ENCODE peak calls at places on chromosomes 12 and 14, in nine cellular contexts. C, I, E, L, U, F, G, K and O are unnamed samples.

GRCh38 chr12:109686523-109686922 is 27.1 kb upstream of the FAM222A start:
- DNase-seq in L (no peak), K (no peak), E (no peak), F (no peak), I (no peak), U (no peak), C (no peak), G (no peak), O (no peak)

GRCh38 chr12:27359578-27360340 is 27.1 kb downstream of the BMAL2 start:
- DNase-seq in K (peak), G (no peak), C (no peak), L (no peak), I (peak), F (no peak), U (no peak), E (no peak), O (no peak)

GRCh38 chr14:104548802-104549535 is 30.6 kb upstream of the C14orf180 start:
- DNase-seq in G (no peak), K (no peak), F (no peak), U (no peak), L (no peak), C (no peak), I (no peak), E (no peak), O (no peak)

GRCh38 chr14:19947413-19948090 is 16.8 kb downstream of the OR4K1 start:
- DNase-seq in G (no peak), I (no peak), E (no peak), L (no peak), K (no peak), F (no peak), C (no peak), U (no peak), O (no peak)

GRCh38 chr12:124392991-124393790 is 98.3 kb downstream of the RFLNA start:
- DNase-seq in C (no peak), I (peak), F (no peak), E (no peak), U (peak), G (no peak), K (no peak), L (no peak), O (peak)

GRCh38 chr12:125267114-125267513 is 201.9 kb downstream of the AACS start:
- DNase-seq in L (no peak), I (no peak), F (no peak), U (no peak), E (no peak), K (no peak), C (no peak), G (no peak), O (no peak)

GRCh38 chr12:22684526-22685118 is 59.7 kb downstream of the ETNK1 start:
- DNase-seq in C (no peak), U (no peak), F (no peak), G (no peak), E (no peak), L (no peak), K (peak), I (peak), O (no peak)

GRCh38 chr12:116346222-116346621 is 68.7 kb upstream of the MED13L start:
- DNase-seq in L (no peak), C (no peak), K (no peak), I (peak), E (no peak), U (peak), G (no peak), F (no peak), O (peak)

GRCh38 chr14:68028075-68028474 is 208.5 kb downstream of the RAD51B start:
- DNase-seq in K (no peak), L (no peak), U (no peak), E (no peak), I (no peak), F (no peak), G (no peak), C (no peak), O (no peak)

GRCh38 chr14:32330356-32331226 is 1.5 kb downstream of the AKAP6 start:
- DNase-seq in G (no peak), K (no peak), U (no peak), L (no peak), I (no peak), C (no peak), E (no peak), F (no peak), O (no peak)

GRCh38 chr14:44613061-44613712 is 106.1 kb upstream of the FSCB start:
- DNase-seq in U (no peak), F (no peak), K (no peak), G (no peak), E (no peak), C (no peak), L (no peak), I (no peak), O (no peak)

GRCh38 chr12:44668443-44668842 is 207.7 kb downstream of the NELL2 start:
- DNase-seq in F (no peak), C (no peak), E (no peak), L (no peak), U (no peak), K (no peak), I (no peak), G (no peak), O (no peak)

GRCh38 chr12:130673036-130673705 is 42.9 kb downstream of the RIMBP2 start:
- DNase-seq in I (no peak), L (no peak), G (no peak), K (no peak), C (no peak), U (no peak), F (no peak), E (no peak), O (no peak)

GRCh38 chr14:66965831-66966230 is 223.4 kb upstream of the GARIN2 start:
- DNase-seq in E (no peak), G (no peak), F (no peak), L (no peak), K (no peak), C (no peak), I (peak), U (no peak), O (no peak)

GRCh38 chr12:16385779-16386646 is 38.6 kb downstream of the MGST1 start:
- DNase-seq in C (no peak), G (no peak), I (peak), L (no peak), K (peak), F (no peak), E (no peak), U (peak), O (peak)

GRCh38 chr14:103074699-103075341 is 9.2 kb upstream of the LBHD2 start:
- DNase-seq in L (no peak), C (no peak), F (no peak), E (no peak), U (peak), K (peak), G (no peak), I (no peak), O (peak)

GRCh38 chr14:58287607-58288042 is 10.7 kb upstream of the ARID4A start:
- DNase-seq in I (no peak), K (no peak), L (no peak), U (no peak), E (no peak), F (no peak), C (no peak), G (no peak), O (no peak)

GRCh38 chr14:81386379-81386778 is 13.7 kb downstream of the STON2 start:
- DNase-seq in K (no peak), E (no peak), G (no peak), U (no peak), L (no peak), I (no peak), C (no peak), F (no peak), O (no peak)

GRCh38 chr12:112749081-112749480 is 42.5 kb upstream of the RPH3A start:
- DNase-seq in L (no peak), I (no peak), F (no peak), C (no peak), K (no peak), G (no peak), U (no peak), E (no peak), O (no peak)

GRCh38 chr12:29519585-29520182 is 22.2 kb upstream of the OVCH1 start:
- DNase-seq in L (no peak), U (no peak), E (peak), F (no peak), G (no peak), I (peak), C (no peak), K (peak), O (peak)

GRCh38 chr14:50060871-50061663 is 55.3 kb downstream of the VCPKMT start:
- DNase-seq in F (no peak), K (peak), C (no peak), E (peak), G (no peak), U (peak), I (peak), L (no peak), O (peak)

GRCh38 chr12:103519632-103520031 is 23.9 kb upstream of the C12orf42 start:
- DNase-seq in G (no peak), F (no peak), K (no peak), I (no peak), C (no peak), U (no peak), E (no peak), L (no peak), O (no peak)

GRCh38 chr12:5043589-5044419 is at the start of gene KCNA5:
- DNase-seq in C (no peak), U (no peak), G (no peak), I (no peak), F (no peak), L (no peak), K (no peak), E (no peak), O (no peak)

GRCh38 chr12:79955561-79955960 is 20.7 kb upstream of the PPP1R12A start:
- DNase-seq in L (no peak), I (no peak), E (no peak), G (no peak), C (no peak), U (no peak), K (no peak), F (no peak), O (no peak)

GRCh38 chr12:75437564-75437963 is 43.0 kb upstream of the GLIPR1 start:
- DNase-seq in E (peak), F (no peak), K (no peak), C (no peak), U (no peak), I (peak), G (no peak), L (no peak), O (no peak)

GRCh38 chr14:95548328-95548929 is 13.6 kb downstream of the GLRX5 start:
- DNase-seq in I (no peak), L (no peak), K (no peak), U (no peak), C (no peak), G (no peak), E (no peak), F (no peak), O (no peak)

GRCh38 chr12:89750821-89751227 is 42.2 kb upstream of the ATP2B1 start:
- DNase-seq in L (no peak), C (no peak), G (no peak), F (no peak), I (peak), K (no peak), E (no peak), U (no peak), O (no peak)

GRCh38 chr12:55718020-55718419 is 2.2 kb upstream of the RDH5 start:
- DNase-seq in K (no peak), G (no peak), F (no peak), U (no peak), C (no peak), E (no peak), I (peak), L (no peak), O (no peak)

GRCh38 chr14:56185991-56186390 is 67.8 kb downstream of the PELI2 start:
- DNase-seq in I (no peak), U (no peak), C (no peak), F (no peak), L (no peak), K (no peak), E (no peak), G (no peak), O (peak)

GRCh38 chr12:46209914-46210834 is 58.7 kb downstream of the SLC38A1 start:
- DNase-seq in E (peak), G (no peak), K (no peak), C (no peak), I (peak), U (no peak), L (peak), F (peak), O (no peak)

GRCh38 chr12:32586390-32586789 is 92.7 kb upstream of the DNM1L start:
- DNase-seq in F (no peak), U (no peak), I (peak), L (no peak), C (no peak), K (no peak), E (no peak), G (no peak), O (no peak)

GRCh38 chr12:119274636-119275065 is 59.9 kb upstream of the CCDC60 start:
- DNase-seq in U (no peak), I (no peak), L (no peak), G (no peak), F (no peak), E (no peak), K (no peak), C (no peak), O (no peak)

GRCh38 chr12:70798016-70798768 is 122.3 kb downstream of the PTPRR start:
- DNase-seq in L (no peak), K (no peak), U (no peak), C (no peak), G (no peak), E (no peak), I (no peak), F (no peak), O (no peak)